ENCODE peak calls at places on chromosomes 16 and 17, in eight cellular contexts. L, U, X, G, S, T, I and N are unnamed samples.

GRCh38 chr16:616771-617586 is 13.8 kb upstream of the WFIKKN1 start:
- DNase-seq in I (no peak), S (no peak), U (no peak), G (no peak), T (no peak), X (no peak), L (no peak), N (no peak)

GRCh38 chr17:53649201-53649600 is 173.5 kb upstream of the KIF2B start:
- DNase-seq in S (no peak), G (no peak), L (no peak), X (no peak), T (no peak), U (no peak), I (no peak), N (no peak)

GRCh38 chr17:17669081-17669850 is 12.0 kb upstream of the RAI1 start:
- DNase-seq in U (peak), T (no peak), I (no peak), S (no peak), G (peak), L (peak), X (no peak), N (no peak)

GRCh38 chr16:79767597-79768280 is 167.2 kb upstream of the MAF start:
- DNase-seq in G (peak), L (no peak), U (peak), X (peak), S (peak), I (no peak), T (no peak), N (no peak)

GRCh38 chr17:2011421-2012371 is 13.4 kb downstream of the RTN4RL1 start:
- DNase-seq in I (no peak), S (no peak), U (peak), G (peak), T (no peak), L (no peak), X (peak), N (no peak)

GRCh38 chr16:88363239-88363891 is 19.4 kb upstream of the ZNF469 start:
- DNase-seq in U (no peak), S (no peak), G (no peak), T (no peak), L (no peak), I (no peak), X (no peak), N (no peak)

GRCh38 chr17:27762527-27763305 is 37.6 kb downstream of the NOS2 start:
- DNase-seq in G (peak), X (peak), T (no peak), I (no peak), U (peak), S (no peak), L (peak), N (no peak)

GRCh38 chr17:7440823-7441174 is 1.5 kb downstream of the FGF11 start:
- DNase-seq in S (peak), L (no peak), T (no peak), U (peak), I (peak), G (peak), X (peak), N (no peak)

GRCh38 chr17:47821424-47822379 is at the start of gene OSBPL7:
- DNase-seq in L (peak), U (peak), S (peak), X (peak), I (peak), T (peak), G (peak), N (peak)

GRCh38 chr17:74218436-74218835 is 5.1 kb downstream of the TTYH2 start:
- DNase-seq in X (no peak), U (no peak), I (no peak), S (no peak), L (no peak), G (no peak), T (no peak), N (no peak)
- TF ChIP-seq CTCF in X (no peak), U (no peak), I (no peak), S (no peak), L (no peak), G (no peak), T (no peak), N (no peak)

GRCh38 chr16:81403601-81404391 is 40.8 kb upstream of the CMIP start:
- DNase-seq in I (peak), U (peak), G (peak), L (peak), S (peak), X (peak), T (no peak), N (peak)

GRCh38 chr16:81409016-81409556 is 35.5 kb upstream of the CMIP start:
- DNase-seq in G (no peak), S (no peak), I (no peak), T (no peak), L (no peak), X (no peak), U (no peak), N (no peak)

GRCh38 chr16:81403208-81403600 is 41.4 kb upstream of the CMIP start:
- DNase-seq in I (no peak), L (no peak), G (no peak), U (no peak), T (no peak), X (no peak), S (no peak), N (no peak)

GRCh38 chr16:81408409-81408950 is 36.1 kb upstream of the CMIP start:
- DNase-seq in L (no peak), S (no peak), U (no peak), T (no peak), X (no peak), G (no peak), I (no peak), N (no peak)

DNA sequence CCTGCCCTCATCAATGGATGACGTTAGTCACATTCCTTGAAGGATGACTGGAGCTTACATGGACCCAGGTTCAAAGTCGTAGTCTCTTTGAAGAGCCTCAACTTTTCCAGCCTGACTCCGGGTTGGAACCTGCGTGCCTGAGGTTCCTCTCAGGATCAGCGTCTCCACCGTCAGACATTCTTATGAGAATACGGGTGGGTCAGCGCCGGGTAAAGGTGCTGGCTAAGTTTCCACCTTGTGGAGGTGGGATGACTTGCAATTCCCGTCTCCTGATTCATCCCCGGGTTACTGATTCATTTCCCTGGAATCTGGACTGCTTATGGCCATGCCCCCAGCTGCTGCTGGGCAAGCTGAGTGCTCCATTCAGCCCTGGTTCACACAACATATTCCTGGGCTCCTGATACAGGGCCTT is 38.9 kb upstream of the CMIP start:
- DNase-seq in X (peak), L (peak), U (peak), T (peak), G (peak), S (peak), I (no peak), N (no peak)
- TF ChIP-seq CTCF in X (peak), L (peak), U (peak), T (peak), G (peak), S (peak), I (peak), N (peak)

GRCh38 chr17:50176559-50177471 is 11.0 kb downstream of the SGCA start:
- DNase-seq in I (no peak), T (no peak), U (no peak), S (no peak), G (no peak), L (no peak), X (peak), N (no peak)
- TF ChIP-seq CTCF in I (no peak), T (no peak), U (peak), S (no peak), G (peak), L (peak), X (peak), N (no peak)

GRCh38 chr17:58242171-58242784 is 3.9 kb downstream of the LPO start:
- DNase-seq in G (no peak), S (no peak), L (no peak), T (no peak), U (no peak), I (no peak), X (peak), N (no peak)
- TF ChIP-seq CTCF in G (no peak), S (no peak), L (no peak), T (no peak), U (no peak), I (no peak), X (no peak), N (no peak)

DNA sequence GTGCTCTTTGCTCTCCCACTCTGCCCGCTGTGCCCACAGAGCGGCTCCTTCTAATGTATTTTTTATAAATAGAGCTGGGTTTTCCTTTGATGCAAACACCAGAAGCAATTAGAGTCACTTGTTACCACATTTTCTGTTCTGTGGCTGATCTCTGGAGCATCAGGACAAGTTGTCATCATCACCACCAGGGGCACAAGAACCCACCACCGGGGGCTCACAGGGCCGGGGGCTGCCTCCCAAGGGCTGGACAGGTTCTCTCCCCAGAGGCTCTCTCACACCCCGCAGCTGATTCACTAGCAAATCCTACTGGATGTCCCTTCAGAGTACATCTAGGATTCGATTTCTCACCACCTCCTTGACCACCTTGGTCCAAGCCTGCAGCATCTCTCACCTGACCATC is 18.5 kb downstream of the C16orf82 start:
- DNase-seq in T (no peak), S (no peak), I (no peak), G (no peak), U (no peak), X (peak), L (no peak), N (no peak)
- TF ChIP-seq CTCF in T (no peak), S (no peak), I (no peak), G (no peak), U (no peak), X (peak), L (no peak), N (no peak)

GRCh38 chr16:12700161-12700560 is 103.5 kb downstream of the CPPED1 start:
- DNase-seq in G (no peak), S (no peak), L (no peak), T (no peak), I (no peak), U (no peak), X (no peak), N (no peak)
- TF ChIP-seq CTCF in G (no peak), S (no peak), L (no peak), T (no peak), I (no peak), U (no peak), X (peak), N (no peak)

DNA sequence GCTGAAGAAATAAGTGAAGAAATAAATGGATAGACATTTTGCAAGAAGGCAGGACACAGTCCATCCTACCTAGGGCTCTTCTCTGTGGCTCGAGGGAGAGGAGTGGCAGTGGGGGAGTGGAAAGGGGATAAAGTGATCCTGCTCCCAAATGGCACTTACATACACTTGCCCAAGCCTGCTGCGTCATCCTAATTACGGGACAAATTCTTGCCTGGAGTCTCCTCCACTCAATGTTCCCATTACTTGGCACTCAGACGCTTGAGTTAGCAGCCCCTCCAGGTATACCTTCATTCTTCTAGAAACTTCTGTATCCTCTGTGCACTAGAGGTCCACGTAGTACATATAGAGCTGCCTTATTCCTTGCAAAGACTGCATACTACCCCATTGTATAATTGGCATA is 15.7 kb upstream of the MAP3K14 start:
- DNase-seq in S (no peak), L (no peak), U (no peak), T (no peak), X (peak), I (no peak), G (no peak), N (no peak)
- TF ChIP-seq CTCF in S (no peak), L (no peak), U (no peak), T (no peak), X (no peak), I (no peak), G (no peak), N (no peak)

GRCh38 chr17:73613271-73613941 is 30.8 kb downstream of the SDK2 start:
- DNase-seq in X (peak), U (no peak), S (no peak), G (no peak), T (no peak), L (no peak), I (peak), N (no peak)
- TF ChIP-seq CTCF in X (no peak), U (no peak), S (no peak), G (no peak), T (no peak), L (no peak), I (no peak), N (no peak)

DNA sequence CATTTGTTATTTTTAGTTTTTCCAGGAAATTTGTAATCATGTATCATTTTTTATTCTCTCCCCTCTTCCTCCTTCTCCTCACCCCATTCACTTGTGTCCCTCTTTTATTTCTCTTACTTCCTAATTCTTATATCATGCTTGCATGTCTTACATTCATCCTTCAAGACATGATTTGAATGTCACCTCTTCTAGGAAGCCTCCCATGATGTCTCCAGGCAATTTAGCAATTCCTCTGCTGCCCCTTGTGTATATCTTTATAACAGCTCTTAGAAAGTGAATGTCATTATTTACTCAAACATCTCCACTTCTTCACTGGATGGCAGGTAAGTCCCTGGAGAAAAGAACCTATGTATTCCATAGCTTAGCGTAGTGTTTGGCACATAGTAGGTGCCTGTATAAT is 7.8 kb downstream of the HNF1B start:
- DNase-seq in T (no peak), I (no peak), X (no peak), S (no peak), L (no peak), G (no peak), U (no peak), N (no peak)
- TF ChIP-seq CTCF in T (peak), I (peak), X (peak), S (no peak), L (peak), G (peak), U (peak), N (no peak)

DNA sequence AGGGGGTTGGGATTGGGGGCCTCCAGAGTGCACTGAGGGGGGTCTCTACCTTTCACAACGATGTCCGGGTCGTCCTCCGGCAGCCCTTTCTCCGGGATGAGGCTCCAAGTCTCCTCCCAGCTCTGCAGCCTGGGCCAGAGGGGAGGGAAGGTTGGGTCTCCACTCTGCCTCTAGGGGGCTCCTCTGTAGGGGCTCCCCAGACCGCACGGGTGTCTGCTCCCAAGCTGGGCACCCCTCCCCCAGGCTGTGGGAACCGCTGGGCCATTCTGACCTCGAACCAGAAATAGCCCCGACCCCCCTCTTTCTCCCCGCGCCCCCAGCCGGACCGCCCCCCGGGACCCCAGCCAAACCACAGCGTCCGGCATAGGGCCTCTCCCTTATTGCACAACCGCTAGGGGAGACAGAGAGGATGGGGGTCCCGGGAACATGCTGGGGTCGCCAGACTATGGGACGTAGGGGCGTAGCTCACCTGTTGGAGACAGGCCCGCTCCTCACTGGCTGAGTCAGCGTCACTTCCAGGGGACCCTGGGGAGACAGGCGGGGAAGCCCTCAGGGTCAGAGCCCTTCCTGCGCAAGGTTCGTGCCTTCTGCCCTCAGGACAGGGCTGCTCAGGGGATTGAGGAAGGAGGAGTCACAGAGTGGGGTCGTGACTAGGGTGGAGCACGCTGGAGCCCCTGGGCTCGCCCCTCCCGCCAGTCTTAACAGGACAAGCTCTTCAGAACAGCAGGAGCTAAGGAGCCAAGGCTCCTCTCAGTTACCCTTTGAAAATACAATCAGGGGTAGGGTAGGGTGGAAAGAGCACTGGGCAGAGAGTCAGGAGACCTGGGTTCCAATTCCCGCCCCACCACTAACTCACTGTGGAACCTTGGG is 2.7 kb downstream of the PLEKHH3 start:
- DNase-seq in L (peak), S (peak), G (peak), U (peak), X (peak), T (no peak), I (no peak), N (no peak)
- TF ChIP-seq CTCF in L (peak), S (peak), G (peak), U (peak), X (peak), T (peak), I (peak), N (peak)